ENCODE peak calls at places on chromosomes 4 and X, in six cellular contexts. J, U, Q, F, S and O are unnamed samples.

GRCh38 chr4:3873446-3874415 is 107.5 kb downstream of the ADRA2C start:
- DNase-seq in J (no peak), U (no peak), Q (peak; percentile 76), F (no peak), S (peak; percentile 70), O (no peak)

GRCh38 chr4:73129319-73129718 is 59.8 kb upstream of the COX18 start:
- DNase-seq in J (no peak), U (no peak), Q (no peak), F (no peak), S (no peak), O (no peak)

GRCh38 chrX:32293962-32294708 is 917.2 kb downstream of the DMD start:
- DNase-seq in J (no peak), U (no peak), Q (no peak), F (no peak), S (no peak), O (no peak)

GRCh38 chr4:3384771-3385701 is 56.7 kb upstream of the HGFAC start:
- DNase-seq in J (no peak), U (no peak), Q (no peak), F (no peak), S (no peak), O (no peak)

GRCh38 chr4:81471361-81472248 is at the start of gene RASGEF1B:
- DNase-seq in J (peak; percentile 95), U (peak; percentile 87), Q (peak; percentile 81), F (no peak), S (peak; percentile 79), O (peak; percentile 74)

GRCh38 chrX:1453951-1454785 is 1.5 kb upstream of the ASMTL start:
- DNase-seq in J (peak; percentile 90), U (peak; percentile 83), Q (peak; percentile 91), F (peak; percentile 36), S (peak; percentile 85), O (peak; percentile 82)

GRCh38 chrX:85112270-85112669 is 108.6 kb downstream of the APOOL start:
- DNase-seq in J (no peak), U (no peak), Q (no peak), F (no peak), S (no peak), O (no peak)

GRCh38 chr4:5573965-5574364 is 134.4 kb downstream of the EVC2 start:
- DNase-seq in J (no peak), U (no peak), Q (no peak), F (no peak), S (no peak), O (no peak)

GRCh38 chr4:98682719-98683118 is 24.3 kb upstream of the TSPAN5 start:
- DNase-seq in J (no peak), U (peak; percentile 56), Q (no peak), F (no peak), S (peak; percentile 14), O (peak; percentile 45)

GRCh38 chrX:138756234-138756633 is 44.7 kb upstream of the FGF13 start:
- DNase-seq in J (peak; percentile 51), U (peak; percentile 83), Q (peak; percentile 73), F (no peak), S (no peak), O (peak; percentile 73)

GRCh38 chr4:39353478-39354177 is 12.5 kb downstream of the RFC1 start:
- DNase-seq in J (peak; percentile 20), U (peak; percentile 74), Q (no peak), F (no peak), S (peak; percentile 41), O (no peak)

GRCh38 chr4:89248879-89249281 is 58.7 kb downstream of the GPRIN3 start:
- DNase-seq in J (no peak), U (no peak), Q (no peak), F (no peak), S (no peak), O (no peak)

GRCh38 chrX:151722241-151722846 is 6.5 kb downstream of the FATE1 start:
- DNase-seq in J (peak; percentile 68), U (peak; percentile 69), Q (peak; percentile 72), F (peak; percentile 2), S (peak; percentile 58), O (no peak)

GRCh38 chr4:172202480-172203076 is 389.4 kb downstream of the GALNTL6 start:
- DNase-seq in J (peak; percentile 47), U (peak; percentile 51), Q (peak; percentile 58), F (peak; percentile 32), S (peak; percentile 52), O (peak; percentile 40)

GRCh38 chr4:23382880-23383279 is 507.0 kb downstream of the PPARGC1A start:
- DNase-seq in J (no peak), U (no peak), Q (no peak), F (no peak), S (no peak), O (peak; percentile 23)

GRCh38 chrX:19883878-19884277 is 3.5 kb downstream of the SH3KBP1 start:
- DNase-seq in J (no peak), U (no peak), Q (no peak), F (peak; percentile 43), S (no peak), O (peak; percentile 76)

GRCh38 chrX:56788717-56789122 is 59.7 kb downstream of the NBDY start:
- DNase-seq in J (no peak), U (no peak), Q (no peak), F (no peak), S (no peak), O (no peak)

GRCh38 chr4:53563824-53564223 is 27.5 kb downstream of the LNX1 start:
- DNase-seq in J (no peak), U (peak; percentile 84), Q (no peak), F (no peak), S (no peak), O (peak; percentile 72)

GRCh38 chr4:118740869-118741268 is 55.7 kb downstream of the METTL14 start:
- DNase-seq in J (peak; percentile 30), U (peak; percentile 74), Q (peak; percentile 42), F (peak; percentile 4), S (peak; percentile 10), O (peak; percentile 36)

GRCh38 chrX:115393271-115393670 is 103.8 kb downstream of the LUZP4 start:
- DNase-seq in J (peak; percentile 24), U (peak; percentile 52), Q (no peak), F (no peak), S (no peak), O (peak; percentile 91)

GRCh38 chrX:149630681-149631292 is 805 bp downstream of the TMEM185A start:
- DNase-seq in J (peak; percentile 35), U (peak; percentile 71), Q (no peak), F (no peak), S (peak; percentile 37), O (peak; percentile 42)

GRCh38 chrX:38166478-38167083 is 54.1 kb downstream of the SRPX start:
- DNase-seq in J (peak; percentile 53), U (peak; percentile 45), Q (peak; percentile 15), F (peak; percentile 3), S (peak; percentile 7), O (peak; percentile 65)

GRCh38 chrX:275967-276587 is 5.1 kb upstream of the PLCXD1 start:
- DNase-seq in J (peak; percentile 82), U (peak; percentile 70), Q (peak; percentile 87), F (peak; percentile 37), S (peak; percentile 86), O (peak; percentile 73)

GRCh38 chr4:75502671-75503070 is 11.5 kb downstream of the RCHY1 start:
- DNase-seq in J (no peak), U (no peak), Q (no peak), F (no peak), S (no peak), O (no peak)

GRCh38 chr4:86092684-86093083 is 267.2 kb downstream of the MAPK10 start:
- DNase-seq in J (no peak), U (peak; percentile 92), Q (no peak), F (no peak), S (no peak), O (peak; percentile 78)

GRCh38 chr4:165383757-165384156 is 4.9 kb downstream of the CPE start:
- DNase-seq in J (no peak), U (peak; percentile 43), Q (peak; percentile 44), F (no peak), S (no peak), O (no peak)

GRCh38 chr4:163948920-163949455 is 454.5 kb downstream of the TMA16 start:
- DNase-seq in J (no peak), U (no peak), Q (no peak), F (no peak), S (no peak), O (no peak)

GRCh38 chr4:150139297-150139696 is 61.1 kb downstream of the DCLK2 start:
- DNase-seq in J (no peak), U (no peak), Q (no peak), F (no peak), S (no peak), O (no peak)

DNA sequence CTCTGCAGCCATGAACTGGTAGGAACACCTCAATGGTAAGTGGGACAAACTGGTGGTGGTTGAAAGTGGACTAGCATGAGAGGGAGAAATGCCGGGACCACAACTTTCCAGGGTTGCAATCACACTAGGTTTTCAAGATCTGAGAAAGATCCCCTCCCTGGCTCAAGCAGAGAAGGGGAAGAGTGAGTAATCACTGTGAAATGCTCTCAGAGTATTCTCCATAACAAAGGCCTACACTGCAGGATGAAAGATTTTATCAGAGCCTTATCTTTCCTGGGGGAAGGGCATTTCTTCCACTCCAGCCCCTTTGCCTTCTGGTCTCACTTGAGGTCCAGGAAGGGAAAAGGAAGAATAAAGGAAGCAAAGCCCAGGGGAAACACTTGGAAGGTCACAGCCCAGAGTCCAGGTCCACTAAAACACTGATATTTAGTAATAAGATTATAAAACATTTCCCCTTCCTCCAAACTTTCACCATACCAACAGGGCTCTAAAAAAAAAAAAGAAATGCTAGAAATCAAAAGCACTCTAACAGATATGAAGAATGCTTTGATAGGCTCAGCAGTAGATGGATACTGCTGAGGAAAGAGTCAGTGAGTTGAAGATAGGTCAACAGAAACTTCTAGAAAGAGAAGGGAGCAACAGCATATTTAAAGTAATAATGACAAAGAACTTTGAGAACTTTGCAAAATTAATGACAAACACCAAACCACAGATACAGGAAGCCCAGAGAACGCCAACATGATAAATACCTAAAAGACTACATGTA is 95.9 kb downstream of the WDFY3 start:
- DNase-seq in J (peak; percentile 40), U (peak; percentile 51), Q (peak; percentile 13), F (peak; percentile 50), S (peak; percentile 9), O (peak; percentile 49)
- TF ChIP-seq EZH2phosphoT487 in J (no peak), U (no peak), Q (no peak), F (no peak), S (no peak), O (no peak)

GRCh38 chrX:77264490-77264889 is 182.7 kb upstream of the FGF16 start:
- DNase-seq in J (no peak), U (no peak), Q (no peak), F (no peak), S (no peak), O (no peak)
- H2AFZ ChIP-seq in J (no peak overlapping the region), U (no peak overlapping the region), Q (no peak overlapping the region), F (no peak overlapping the region), S (no peak overlapping the region), O (no peak overlapping the region)

DNA sequence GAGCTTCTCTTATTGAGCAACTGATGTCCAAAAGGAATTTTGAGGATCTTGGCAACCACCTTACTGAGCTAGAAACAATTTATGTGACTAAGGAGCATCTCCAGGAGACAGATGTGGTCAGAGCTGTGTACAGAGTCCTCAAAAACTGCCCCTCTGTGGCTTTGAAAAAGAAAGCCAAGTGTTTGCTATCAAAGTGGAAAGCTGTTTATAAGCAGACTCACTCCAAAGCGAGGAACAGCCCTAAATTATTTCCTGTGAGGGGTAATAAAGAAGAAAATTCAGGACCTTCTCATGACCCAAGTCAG is 9.5 kb downstream of the TCEANC start:
- DNase-seq in J (peak; percentile 45), U (peak; percentile 84), Q (no peak), F (no peak), S (no peak), O (no peak)
- H3K27ac ChIP-seq in J (peak overlapping the region; percentile 67), U (peak overlapping the region; percentile 89), Q (no peak overlapping the region), F (no peak overlapping the region), S (no peak overlapping the region), O (no peak overlapping the region)

GRCh38 chrX:40831750-40832149 is 96.4 kb upstream of the MED14 start:
- DNase-seq in J (no peak), U (no peak), Q (no peak), F (no peak), S (no peak), O (no peak)
- TF ChIP-seq EZH2phosphoT487 in J (no peak), U (no peak), Q (no peak), F (no peak), S (no peak), O (no peak)

GRCh38 chrX:13165747-13166146 is 121.3 kb upstream of the FAM9C start:
- DNase-seq in J (no peak), U (no peak), Q (peak; percentile 51), F (no peak), S (no peak), O (no peak)
- H2AFZ ChIP-seq in J (no peak overlapping the region), U (peak overlapping the region; percentile 87), Q (no peak overlapping the region), F (no peak overlapping the region), S (peak overlapping the region; percentile 88), O (no peak overlapping the region)